ENCODE peak calls at places on chromosome 18, in five cellular contexts. One of them, this sample, is unnamed.

GRCh38 chr18:43367895-43368294 is 90.6 kb upstream of the SYT4 start:
- DNase-seq in AG04450: no peak
- DNase-seq in CD8-positive, alpha-beta T cell: no peak
- DNase-seq in right lobe of liver: no peak
- DNase-seq in astrocyte of the spinal cord: no peak
- DNase-seq in this sample: no peak

GRCh38 chr18:21439453-21439852 is 161.1 kb downstream of the ESCO1 start:
- DNase-seq in CD8-positive, alpha-beta T cell: no peak
- DNase-seq in right lobe of liver: no peak
- DNase-seq in astrocyte of the spinal cord: peak; percentile 67
- DNase-seq in AG04450: peak; percentile 1
- DNase-seq in this sample: no peak

GRCh38 chr18:28045176-28045810 is 131.6 kb downstream of the CDH2 start:
- DNase-seq in CD8-positive, alpha-beta T cell: no peak
- DNase-seq in AG04450: peak; percentile 26
- DNase-seq in astrocyte of the spinal cord: peak; percentile 69
- DNase-seq in right lobe of liver: no peak
- DNase-seq in this sample: no peak

GRCh38 chr18:363327-364115 is 95.7 kb upstream of the THOC1 start:
- DNase-seq in astrocyte of the spinal cord: peak; percentile 90
- DNase-seq in right lobe of liver: no peak
- DNase-seq in CD8-positive, alpha-beta T cell: no peak
- DNase-seq in AG04450: no peak
- DNase-seq in this sample: peak; percentile 20

GRCh38 chr18:500556-501405 is at the start of gene COLEC12:
- DNase-seq in CD8-positive, alpha-beta T cell: no peak
- DNase-seq in astrocyte of the spinal cord: peak; percentile 21
- DNase-seq in AG04450: no peak
- DNase-seq in right lobe of liver: no peak
- DNase-seq in this sample: no peak

GRCh38 chr18:53458944-53459580 is 765.4 kb downstream of the MBD2 start:
- DNase-seq in AG04450: no peak
- DNase-seq in right lobe of liver: no peak
- DNase-seq in astrocyte of the spinal cord: peak; percentile 80
- DNase-seq in CD8-positive, alpha-beta T cell: no peak
- DNase-seq in this sample: no peak

GRCh38 chr18:33802955-33803354 is 224.9 kb downstream of the ASXL3 start:
- DNase-seq in astrocyte of the spinal cord: no peak
- DNase-seq in AG04450: no peak
- DNase-seq in right lobe of liver: peak; percentile 75
- DNase-seq in CD8-positive, alpha-beta T cell: no peak
- DNase-seq in this sample: no peak

GRCh38 chr18:13480856-13481255 is 245.5 kb downstream of the FAM210A start:
- DNase-seq in astrocyte of the spinal cord: no peak
- DNase-seq in right lobe of liver: no peak
- DNase-seq in AG04450: no peak
- DNase-seq in CD8-positive, alpha-beta T cell: no peak
- DNase-seq in this sample: no peak

GRCh38 chr18:66646622-66647021 is 42.7 kb upstream of the CDH19 start:
- DNase-seq in right lobe of liver: no peak
- DNase-seq in AG04450: no peak
- DNase-seq in astrocyte of the spinal cord: peak; percentile 48
- DNase-seq in CD8-positive, alpha-beta T cell: no peak
- DNase-seq in this sample: no peak

GRCh38 chr18:34971313-34971712 is 69.9 kb upstream of the MAPRE2 start:
- DNase-seq in AG04450: no peak
- DNase-seq in CD8-positive, alpha-beta T cell: no peak
- DNase-seq in astrocyte of the spinal cord: peak; percentile 23
- DNase-seq in right lobe of liver: no peak
- DNase-seq in this sample: no peak

GRCh38 chr18:79515331-79515730 is 119.6 kb downstream of the NFATC1 start:
- DNase-seq in astrocyte of the spinal cord: no peak
- DNase-seq in CD8-positive, alpha-beta T cell: no peak
- DNase-seq in AG04450: no peak
- DNase-seq in right lobe of liver: no peak
- DNase-seq in this sample: no peak

GRCh38 chr18:44149706-44150105 is 531.0 kb upstream of the SETBP1 start:
- DNase-seq in right lobe of liver: no peak
- DNase-seq in AG04450: peak; percentile 3
- DNase-seq in CD8-positive, alpha-beta T cell: no peak
- DNase-seq in astrocyte of the spinal cord: peak; percentile 89
- DNase-seq in this sample: no peak

GRCh38 chr18:69946608-69947155 is 991 bp downstream of the CD226 start:
- DNase-seq in CD8-positive, alpha-beta T cell: no peak
- DNase-seq in astrocyte of the spinal cord: no peak
- DNase-seq in AG04450: no peak
- DNase-seq in right lobe of liver: no peak
- DNase-seq in this sample: no peak

GRCh38 chr18:22439447-22439846 is 21.7 kb upstream of the CTAGE1 start:
- DNase-seq in CD8-positive, alpha-beta T cell: no peak
- DNase-seq in astrocyte of the spinal cord: peak; percentile 27
- DNase-seq in right lobe of liver: no peak
- DNase-seq in AG04450: no peak
- DNase-seq in this sample: no peak

GRCh38 chr18:26908906-26909305 is 43.4 kb upstream of the AQP4 start:
- DNase-seq in CD8-positive, alpha-beta T cell: no peak
- DNase-seq in AG04450: no peak
- DNase-seq in right lobe of liver: no peak
- DNase-seq in astrocyte of the spinal cord: no peak
- DNase-seq in this sample: no peak

GRCh38 chr18:70288851-70289328 is at the start of gene SOCS6:
- DNase-seq in CD8-positive, alpha-beta T cell: no peak
- DNase-seq in astrocyte of the spinal cord: peak; percentile 58
- DNase-seq in AG04450: peak; percentile 15
- DNase-seq in right lobe of liver: peak; percentile 70
- DNase-seq in this sample: peak; percentile 28

GRCh38 chr18:36321636-36322407 is 24.3 kb downstream of the FHOD3 start:
- DNase-seq in CD8-positive, alpha-beta T cell: no peak
- DNase-seq in right lobe of liver: no peak
- DNase-seq in astrocyte of the spinal cord: peak; percentile 55
- DNase-seq in AG04450: no peak
- DNase-seq in this sample: no peak

GRCh38 chr18:33863912-33864311 is 285.9 kb downstream of the ASXL3 start:
- DNase-seq in CD8-positive, alpha-beta T cell: no peak
- DNase-seq in astrocyte of the spinal cord: no peak
- DNase-seq in AG04450: no peak
- DNase-seq in right lobe of liver: no peak
- DNase-seq in this sample: no peak

GRCh38 chr18:52339891-52340371 is at the start of gene DCC:
- DNase-seq in right lobe of liver: no peak
- DNase-seq in CD8-positive, alpha-beta T cell: no peak
- DNase-seq in AG04450: peak; percentile 15
- DNase-seq in astrocyte of the spinal cord: peak; percentile 62
- DNase-seq in this sample: no peak

GRCh38 chr18:43078485-43079092 is 36.9 kb downstream of the RIT2 start:
- DNase-seq in right lobe of liver: no peak
- DNase-seq in AG04450: no peak
- DNase-seq in astrocyte of the spinal cord: no peak
- DNase-seq in CD8-positive, alpha-beta T cell: no peak
- DNase-seq in this sample: no peak

GRCh38 chr18:36867056-36867455 is 38.1 kb downstream of the KIAA1328 start:
- DNase-seq in right lobe of liver: no peak
- DNase-seq in AG04450: no peak
- DNase-seq in astrocyte of the spinal cord: no peak
- DNase-seq in CD8-positive, alpha-beta T cell: no peak
- DNase-seq in this sample: no peak

GRCh38 chr18:75926811-75927210 is 499.3 kb upstream of the SMIM21 start:
- DNase-seq in right lobe of liver: no peak
- DNase-seq in astrocyte of the spinal cord: peak; percentile 56
- DNase-seq in CD8-positive, alpha-beta T cell: no peak
- DNase-seq in AG04450: no peak
- DNase-seq in this sample: no peak

GRCh38 chr18:11119962-11120361 is 29.4 kb downstream of the PIEZO2 start:
- DNase-seq in CD8-positive, alpha-beta T cell: no peak
- DNase-seq in astrocyte of the spinal cord: no peak
- DNase-seq in AG04450: no peak
- DNase-seq in right lobe of liver: no peak
- DNase-seq in this sample: no peak

GRCh38 chr18:29181151-29181901 is 1004.4 kb upstream of the CDH2 start:
- DNase-seq in right lobe of liver: no peak
- DNase-seq in AG04450: peak; percentile 89
- DNase-seq in CD8-positive, alpha-beta T cell: no peak
- DNase-seq in astrocyte of the spinal cord: peak; percentile 95
- DNase-seq in this sample: no peak

GRCh38 chr18:26461405-26461804 is 86.9 kb downstream of the KCTD1 start:
- DNase-seq in right lobe of liver: no peak
- DNase-seq in astrocyte of the spinal cord: no peak
- DNase-seq in AG04450: no peak
- DNase-seq in CD8-positive, alpha-beta T cell: no peak
- DNase-seq in this sample: no peak

GRCh38 chr18:46899274-46899948 is 17.9 kb downstream of the PIAS2 start:
- DNase-seq in right lobe of liver: no peak
- DNase-seq in CD8-positive, alpha-beta T cell: no peak
- DNase-seq in astrocyte of the spinal cord: peak; percentile 11
- DNase-seq in AG04450: no peak
- DNase-seq in this sample: no peak

GRCh38 chr18:9048808-9049494 is 53.5 kb upstream of the NDUFV2 start:
- DNase-seq in CD8-positive, alpha-beta T cell: no peak
- DNase-seq in astrocyte of the spinal cord: no peak
- DNase-seq in AG04450: no peak
- DNase-seq in right lobe of liver: no peak
- DNase-seq in this sample: no peak

GRCh38 chr18:79556829-79557585 is 122.6 kb upstream of the CTDP1 start:
- DNase-seq in right lobe of liver: peak; percentile 35
- DNase-seq in astrocyte of the spinal cord: no peak
- DNase-seq in AG04450: no peak
- DNase-seq in CD8-positive, alpha-beta T cell: no peak
- DNase-seq in this sample: no peak

GRCh38 chr18:70182548-70182947 is 22.9 kb downstream of the RTTN start:
- DNase-seq in right lobe of liver: no peak
- DNase-seq in CD8-positive, alpha-beta T cell: no peak
- DNase-seq in AG04450: no peak
- DNase-seq in astrocyte of the spinal cord: no peak
- DNase-seq in this sample: no peak

GRCh38 chr18:12076424-12077140 is 17.1 kb upstream of the ANKRD62 start:
- DNase-seq in right lobe of liver: no peak
- DNase-seq in astrocyte of the spinal cord: no peak
- DNase-seq in AG04450: no peak
- DNase-seq in CD8-positive, alpha-beta T cell: no peak
- DNase-seq in this sample: no peak

GRCh38 chr18:46497129-46497528 is 159.9 kb downstream of the LOXHD1 start:
- DNase-seq in CD8-positive, alpha-beta T cell: no peak
- DNase-seq in right lobe of liver: no peak
- DNase-seq in AG04450: no peak
- DNase-seq in astrocyte of the spinal cord: peak; percentile 19
- DNase-seq in this sample: peak; percentile 55

GRCh38 chr18:34223164-34223892 is 1.4 kb downstream of the NOL4 start:
- DNase-seq in right lobe of liver: peak; percentile 44
- DNase-seq in CD8-positive, alpha-beta T cell: no peak
- DNase-seq in astrocyte of the spinal cord: peak; percentile 9
- DNase-seq in AG04450: no peak
- DNase-seq in this sample: no peak

GRCh38 chr18:23926590-23926989 is 88.0 kb upstream of the TTC39C start:
- DNase-seq in astrocyte of the spinal cord: no peak
- DNase-seq in right lobe of liver: no peak
- DNase-seq in AG04450: no peak
- DNase-seq in CD8-positive, alpha-beta T cell: no peak
- DNase-seq in this sample: no peak

GRCh38 chr18:75111673-75112485 is 97.1 kb downstream of the PTGR3 start:
- DNase-seq in CD8-positive, alpha-beta T cell: no peak
- DNase-seq in right lobe of liver: no peak
- DNase-seq in AG04450: no peak
- DNase-seq in astrocyte of the spinal cord: no peak
- DNase-seq in this sample: no peak

GRCh38 chr18:25164837-25165791 is 186.9 kb downstream of the ZNF521 start:
- DNase-seq in AG04450: peak; percentile 64
- DNase-seq in right lobe of liver: no peak
- DNase-seq in astrocyte of the spinal cord: peak; percentile 57
- DNase-seq in CD8-positive, alpha-beta T cell: no peak
- DNase-seq in this sample: no peak
- H3K4me3 ChIP-seq in AG04450: peak overlapping the region; percentile 34
- H3K4me3 ChIP-seq in right lobe of liver: no peak overlapping the region
- H3K4me3 ChIP-seq in astrocyte of the spinal cord: no peak overlapping the region
- H3K4me3 ChIP-seq in CD8-positive, alpha-beta T cell: no peak overlapping the region
- H3K4me3 ChIP-seq in this sample: no peak overlapping the region

GRCh38 chr18:38115201-38115600 is 549.6 kb upstream of the CELF4 start:
- DNase-seq in astrocyte of the spinal cord: no peak
- DNase-seq in AG04450: no peak
- DNase-seq in CD8-positive, alpha-beta T cell: no peak
- DNase-seq in right lobe of liver: no peak
- DNase-seq in this sample: no peak
- H3K4me3 ChIP-seq in astrocyte of the spinal cord: no peak overlapping the region
- H3K4me3 ChIP-seq in AG04450: no peak overlapping the region
- H3K4me3 ChIP-seq in CD8-positive, alpha-beta T cell: no peak overlapping the region
- H3K4me3 ChIP-seq in right lobe of liver: no peak overlapping the region
- H3K4me3 ChIP-seq in this sample: no peak overlapping the region

GRCh38 chr18:62659698-62660097 is 55.6 kb upstream of the PHLPP1 start:
- DNase-seq in astrocyte of the spinal cord: no peak
- DNase-seq in right lobe of liver: no peak
- DNase-seq in AG04450: no peak
- DNase-seq in CD8-positive, alpha-beta T cell: no peak
- DNase-seq in this sample: no peak

GRCh38 chr18:62658028-62658427 is 57.3 kb upstream of the PHLPP1 start:
- DNase-seq in AG04450: no peak
- DNase-seq in astrocyte of the spinal cord: no peak
- DNase-seq in CD8-positive, alpha-beta T cell: no peak
- DNase-seq in right lobe of liver: no peak
- DNase-seq in this sample: no peak

GRCh38 chr18:62660741-62661140 is 54.6 kb upstream of the PHLPP1 start:
- DNase-seq in right lobe of liver: no peak
- DNase-seq in CD8-positive, alpha-beta T cell: no peak
- DNase-seq in AG04450: no peak
- DNase-seq in astrocyte of the spinal cord: no peak
- DNase-seq in this sample: no peak

GRCh38 chr18:62651276-62652031 is 63.9 kb upstream of the PHLPP1 start:
- DNase-seq in right lobe of liver: no peak
- DNase-seq in astrocyte of the spinal cord: no peak
- DNase-seq in CD8-positive, alpha-beta T cell: no peak
- DNase-seq in AG04450: no peak
- DNase-seq in this sample: no peak

DNA sequence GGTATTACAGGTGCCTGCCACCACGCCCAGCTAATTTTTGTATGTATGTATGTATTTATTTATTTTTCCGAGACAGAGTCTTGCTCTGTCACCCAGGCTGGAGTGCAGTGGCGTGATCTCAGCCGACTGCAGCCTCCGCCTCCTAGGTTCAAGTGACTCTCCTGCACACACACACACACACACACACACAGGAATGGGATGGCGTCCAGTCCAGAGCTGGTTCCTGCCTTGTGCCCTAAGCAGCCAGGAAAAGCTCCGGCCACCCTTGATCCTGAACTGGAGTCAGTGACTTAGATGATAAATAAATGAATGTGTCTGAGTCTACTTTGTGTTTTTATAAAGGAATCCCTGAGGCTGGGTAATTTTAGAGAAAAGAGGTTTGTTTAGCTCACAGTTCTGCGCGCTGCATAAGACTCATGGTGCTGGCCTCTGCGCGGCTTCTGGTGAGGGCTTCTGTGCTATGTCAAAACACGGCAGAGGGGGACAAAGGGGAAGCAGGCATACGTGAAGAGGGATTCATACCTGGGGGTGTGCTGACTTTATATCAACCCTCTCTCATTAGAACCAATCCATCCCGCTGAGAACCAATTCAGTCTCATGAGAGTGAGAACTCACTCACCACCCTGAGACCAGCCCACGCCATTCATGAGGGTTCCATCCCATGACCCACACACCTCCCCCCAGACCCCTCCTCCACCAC is 59.7 kb upstream of the PHLPP1 start:
- DNase-seq in right lobe of liver: no peak
- DNase-seq in AG04450: no peak
- DNase-seq in CD8-positive, alpha-beta T cell: no peak
- DNase-seq in astrocyte of the spinal cord: no peak
- DNase-seq in this sample: no peak
- H3K4me3 ChIP-seq in right lobe of liver: no peak overlapping the region
- H3K4me3 ChIP-seq in AG04450: no peak overlapping the region
- H3K4me3 ChIP-seq in CD8-positive, alpha-beta T cell: no peak overlapping the region
- H3K4me3 ChIP-seq in astrocyte of the spinal cord: no peak overlapping the region
- H3K4me3 ChIP-seq in this sample: no peak overlapping the region

GRCh38 chr18:48833701-48834394 is 116.9 kb downstream of the SMAD7 start:
- DNase-seq in AG04450: no peak
- DNase-seq in right lobe of liver: peak; percentile 49
- DNase-seq in CD8-positive, alpha-beta T cell: peak; percentile 38
- DNase-seq in astrocyte of the spinal cord: peak; percentile 44
- DNase-seq in this sample: no peak
- H3K4me3 ChIP-seq in AG04450: no peak overlapping the region
- H3K4me3 ChIP-seq in right lobe of liver: peak overlapping the region; percentile 7
- H3K4me3 ChIP-seq in CD8-positive, alpha-beta T cell: peak overlapping the region; percentile 8
- H3K4me3 ChIP-seq in astrocyte of the spinal cord: peak overlapping the region; percentile 8
- H3K4me3 ChIP-seq in this sample: no peak overlapping the region